ENCODE peak calls at places on chromosomes 1 and 21, in four cellular contexts. F is HEK293T; R is hepatocyte; A is stimulated activated CD4-positive, alpha-beta T cell treated with anti-CD3 and anti-CD28 coated beads, Interleukin-4, amount 100 ng/mL, for 4 hours. V is an unnamed sample.

GRCh38 chr1:54604572-54605370 is 18.6 kb downstream of the FAM151A start:
- DNase-seq in F (no peak), R (no peak), A (no peak), V (no peak)

GRCh38 chr1:207228987-207229386 is 92.5 kb upstream of the CD55 start:
- DNase-seq in F (no peak), R (no peak), A (no peak), V (no peak)

GRCh38 chr1:54137532-54138061 is 15.2 kb downstream of the CDCP2 start:
- DNase-seq in R (no peak), F (no peak), A (no peak), V (no peak)

GRCh38 chr1:68232354-68233148 is at the start of gene WLS:
- DNase-seq in A (no peak), F (peak), R (peak), V (peak)

GRCh38 chr1:191993549-191993948 is 164.7 kb upstream of the RGS18 start:
- DNase-seq in R (no peak), F (no peak), A (no peak), V (peak)

GRCh38 chr1:53641481-53642214 is 97.3 kb downstream of the GLIS1 start:
- DNase-seq in A (no peak), F (no peak), R (no peak), V (no peak)

GRCh38 chr1:53258216-53258615 is 19.9 kb upstream of the MAGOH start:
- DNase-seq in R (no peak), F (no peak), A (no peak), V (no peak)

GRCh38 chr1:87968259-87968955 is 639.7 kb downstream of the LMO4 start:
- DNase-seq in R (peak), F (peak), A (no peak), V (no peak)

GRCh38 chr1:245294021-245294420 is 139.2 kb downstream of the KIF26B start:
- DNase-seq in A (no peak), F (no peak), R (no peak), V (no peak)

GRCh38 chr21:31117046-31117916 is 79.0 kb upstream of the KRTAP19-8 start:
- DNase-seq in R (peak), F (no peak), A (no peak), V (no peak)

GRCh38 chr1:224482619-224483018 is 48.0 kb upstream of the WDR26 start:
- DNase-seq in R (no peak), F (no peak), A (no peak), V (no peak)

GRCh38 chr1:51235611-51236547 is at the start of gene RNF11:
- DNase-seq in R (peak), F (peak), A (peak), V (peak)

GRCh38 chr1:6859415-6860343 is 74.4 kb downstream of the CAMTA1 start:
- DNase-seq in A (no peak), F (no peak), R (peak), V (no peak)

GRCh38 chr1:151711940-151712339 is 4.7 kb downstream of the CELF3 start:
- DNase-seq in R (no peak), F (no peak), A (no peak), V (no peak)

GRCh38 chr1:88646852-88647645 is 37.0 kb upstream of the PKN2 start:
- DNase-seq in F (no peak), R (peak), A (no peak), V (peak)

GRCh38 chr1:153638261-153638660 is 4.4 kb downstream of the CHTOP start:
- DNase-seq in A (no peak), R (no peak), F (no peak), V (no peak)

GRCh38 chr1:162373541-162374375 is 2.9 kb downstream of the SPATA46 start:
- DNase-seq in R (no peak), F (no peak), A (no peak), V (peak)

GRCh38 chr1:180311011-180311730 is 81.1 kb downstream of the LHX4 start:
- DNase-seq in F (no peak), A (no peak), R (peak), V (no peak)

GRCh38 chr1:191714810-191715209 is 443.5 kb upstream of the RGS18 start:
- DNase-seq in A (no peak), F (no peak), R (no peak), V (no peak)

GRCh38 chr1:6420594-6421042 is 899 bp upstream of the HES2 start:
- DNase-seq in A (no peak), F (no peak), R (no peak), V (no peak)

GRCh38 chr1:61397915-61398314 is 315.6 kb downstream of the NFIA start:
- DNase-seq in F (no peak), A (no peak), R (peak), V (no peak)

GRCh38 chr1:237817277-237817676 is 73.4 kb downstream of the ZP4 start:
- DNase-seq in F (no peak), A (no peak), R (no peak), V (no peak)

GRCh38 chr1:89001510-89001909 is 9.1 kb upstream of the KYAT3 start:
- DNase-seq in F (no peak), A (no peak), R (no peak), V (no peak)

GRCh38 chr1:247747616-247748015 is 325 bp downstream of the OR14A2 start:
- DNase-seq in F (no peak), R (no peak), A (no peak), V (no peak)

GRCh38 chr1:53765656-53766055 is 26.7 kb upstream of the GLIS1 start:
- DNase-seq in F (no peak), A (no peak), R (no peak), V (no peak)

GRCh38 chr1:230163205-230163604 is 96.2 kb downstream of the GALNT2 start:
- DNase-seq in R (peak), A (no peak), F (no peak), V (no peak)

GRCh38 chr1:215526147-215526845 is 40.8 kb upstream of the KCTD3 start:
- DNase-seq in R (peak), F (peak), A (no peak), V (peak)

GRCh38 chr1:25432749-25433388 is 2.2 kb downstream of the MACO1 start:
- DNase-seq in A (no peak), R (no peak), F (no peak), V (no peak)

GRCh38 chr1:172708452-172708851 is 49.5 kb downstream of the FASLG start:
- DNase-seq in F (no peak), R (no peak), A (no peak), V (no peak)

GRCh38 chr1:229342305-229342901 is 444 bp downstream of the CCSAP start:
- DNase-seq in R (peak), F (peak), A (peak), V (peak)

GRCh38 chr1:183734600-183735036 is 70.3 kb upstream of the RGL1 start:
- DNase-seq in A (no peak), F (no peak), R (peak), V (no peak)

GRCh38 chr1:32748348-32748747 is 45.8 kb upstream of the SYNC start:
- DNase-seq in F (no peak), R (no peak), A (no peak), V (no peak)

GRCh38 chr1:79151006-79151796 is 144.7 kb upstream of the ADGRL4 start:
- DNase-seq in F (no peak), A (no peak), R (no peak), V (peak)

GRCh38 chr1:204660509-204660908 is 25.0 kb downstream of the LRRN2 start:
- DNase-seq in F (no peak), R (peak), A (no peak), V (no peak)

GRCh38 chr1:94143809-94144176 is 22.8 kb upstream of the ABCA4 start:
- DNase-seq in A (no peak), R (no peak), F (no peak), V (no peak)

GRCh38 chr1:167121375-167122120 is 27.7 kb downstream of the STYXL2 start:
- DNase-seq in R (peak), F (no peak), A (peak), V (peak)

GRCh38 chr1:29577512-29577911 is 341.2 kb downstream of the PTPRU start:
- DNase-seq in F (no peak), A (no peak), R (no peak), V (no peak)

GRCh38 chr21:41813226-41813625 is 46.4 kb upstream of the RIPK4 start:
- DNase-seq in A (no peak), R (no peak), F (no peak), V (no peak)

GRCh38 chr1:147603986-147604385 is 62.7 kb downstream of the BCL9 start:
- DNase-seq in A (no peak), F (no peak), R (no peak), V (no peak)

GRCh38 chr21:39669485-39669884 is 56.7 kb downstream of the B3GALT5 start:
- DNase-seq in F (no peak), R (no peak), A (no peak), V (no peak)